ENCODE peak calls at places on chromosome 1, in ten cellular contexts. One of them, this sample, is unnamed.

GRCh38 chr1:17369466-17369865 is 2.5 kb upstream of the PADI6 start:
- DNase-seq in mucosa of descending colon: no peak
- DNase-seq in NCI-H1105 treated with DMSO at 0.1 percent for 48 hours: no peak
- DNase-seq in stimulated activated CD4-positive, alpha-beta T cell treated with anti-CD3 and anti-CD28 coated beads, Interleukin-1b, Interleukin-23, amount 100 ng/mL, for 1 hour: no peak
- DNase-seq in amniotic stem cell: peak
- DNase-seq in pancreas: no peak
- DNase-seq in activated naive CD8-positive, alpha-beta T cell treated with anti-CD3 and anti-CD28 coated beads, Interleukin-2, amount 50 U/mL, for 24 hours: no peak
- DNase-seq in DMS 273 treated with DMSO at 0.1 percent for 48 hours: no peak
- DNase-seq in activated CD4-positive, alpha-beta T cell treated with anti-CD3 and anti-CD28 coated beads, Interleukin-2, amount 10 ng/mL, durations not matched to agents 7 days and 5 days: no peak
- DNase-seq in WTC11: no peak
- DNase-seq in this sample: no peak

GRCh38 chr1:54798206-54798605 is 2.9 kb downstream of the TTC22 start:
- DNase-seq in mucosa of descending colon: peak
- DNase-seq in NCI-H1105 treated with DMSO at 0.1 percent for 48 hours: no peak
- DNase-seq in stimulated activated CD4-positive, alpha-beta T cell treated with anti-CD3 and anti-CD28 coated beads, Interleukin-1b, Interleukin-23, amount 100 ng/mL, for 1 hour: no peak
- DNase-seq in amniotic stem cell: no peak
- DNase-seq in pancreas: no peak
- DNase-seq in activated naive CD8-positive, alpha-beta T cell treated with anti-CD3 and anti-CD28 coated beads, Interleukin-2, amount 50 U/mL, for 24 hours: no peak
- DNase-seq in DMS 273 treated with DMSO at 0.1 percent for 48 hours: no peak
- DNase-seq in activated CD4-positive, alpha-beta T cell treated with anti-CD3 and anti-CD28 coated beads, Interleukin-2, amount 10 ng/mL, durations not matched to agents 7 days and 5 days: no peak
- DNase-seq in WTC11: no peak
- DNase-seq in this sample: no peak

GRCh38 chr1:182795563-182796228 is 6.1 kb downstream of the NPL start:
- DNase-seq in mucosa of descending colon: no peak
- DNase-seq in NCI-H1105 treated with DMSO at 0.1 percent for 48 hours: no peak
- DNase-seq in stimulated activated CD4-positive, alpha-beta T cell treated with anti-CD3 and anti-CD28 coated beads, Interleukin-1b, Interleukin-23, amount 100 ng/mL, for 1 hour: no peak
- DNase-seq in amniotic stem cell: no peak
- DNase-seq in pancreas: no peak
- DNase-seq in activated naive CD8-positive, alpha-beta T cell treated with anti-CD3 and anti-CD28 coated beads, Interleukin-2, amount 50 U/mL, for 24 hours: no peak
- DNase-seq in DMS 273 treated with DMSO at 0.1 percent for 48 hours: no peak
- DNase-seq in activated CD4-positive, alpha-beta T cell treated with anti-CD3 and anti-CD28 coated beads, Interleukin-2, amount 10 ng/mL, durations not matched to agents 7 days and 5 days: no peak
- DNase-seq in WTC11: no peak
- DNase-seq in this sample: no peak

GRCh38 chr1:9248341-9249262 is 14.0 kb downstream of the H6PD start:
- DNase-seq in mucosa of descending colon: no peak
- DNase-seq in NCI-H1105 treated with DMSO at 0.1 percent for 48 hours: no peak
- DNase-seq in stimulated activated CD4-positive, alpha-beta T cell treated with anti-CD3 and anti-CD28 coated beads, Interleukin-1b, Interleukin-23, amount 100 ng/mL, for 1 hour: no peak
- DNase-seq in amniotic stem cell: no peak
- DNase-seq in pancreas: peak
- DNase-seq in activated naive CD8-positive, alpha-beta T cell treated with anti-CD3 and anti-CD28 coated beads, Interleukin-2, amount 50 U/mL, for 24 hours: no peak
- DNase-seq in DMS 273 treated with DMSO at 0.1 percent for 48 hours: no peak
- DNase-seq in activated CD4-positive, alpha-beta T cell treated with anti-CD3 and anti-CD28 coated beads, Interleukin-2, amount 10 ng/mL, durations not matched to agents 7 days and 5 days: no peak
- DNase-seq in WTC11: no peak
- DNase-seq in this sample: no peak

GRCh38 chr1:206544562-206545257 is 37.4 kb downstream of the RASSF5 start:
- DNase-seq in mucosa of descending colon: peak
- DNase-seq in NCI-H1105 treated with DMSO at 0.1 percent for 48 hours: peak
- DNase-seq in stimulated activated CD4-positive, alpha-beta T cell treated with anti-CD3 and anti-CD28 coated beads, Interleukin-1b, Interleukin-23, amount 100 ng/mL, for 1 hour: peak
- DNase-seq in amniotic stem cell: no peak
- DNase-seq in pancreas: peak
- DNase-seq in activated naive CD8-positive, alpha-beta T cell treated with anti-CD3 and anti-CD28 coated beads, Interleukin-2, amount 50 U/mL, for 24 hours: peak
- DNase-seq in DMS 273 treated with DMSO at 0.1 percent for 48 hours: no peak
- DNase-seq in activated CD4-positive, alpha-beta T cell treated with anti-CD3 and anti-CD28 coated beads, Interleukin-2, amount 10 ng/mL, durations not matched to agents 7 days and 5 days: peak
- DNase-seq in WTC11: peak
- DNase-seq in this sample: peak

GRCh38 chr1:44031051-44031899 is at the start of gene SLC6A9:
- DNase-seq in mucosa of descending colon: peak
- DNase-seq in NCI-H1105 treated with DMSO at 0.1 percent for 48 hours: peak
- DNase-seq in stimulated activated CD4-positive, alpha-beta T cell treated with anti-CD3 and anti-CD28 coated beads, Interleukin-1b, Interleukin-23, amount 100 ng/mL, for 1 hour: no peak
- DNase-seq in amniotic stem cell: no peak
- DNase-seq in pancreas: no peak
- DNase-seq in activated naive CD8-positive, alpha-beta T cell treated with anti-CD3 and anti-CD28 coated beads, Interleukin-2, amount 50 U/mL, for 24 hours: peak
- DNase-seq in DMS 273 treated with DMSO at 0.1 percent for 48 hours: peak
- DNase-seq in activated CD4-positive, alpha-beta T cell treated with anti-CD3 and anti-CD28 coated beads, Interleukin-2, amount 10 ng/mL, durations not matched to agents 7 days and 5 days: peak
- DNase-seq in WTC11: peak
- DNase-seq in this sample: no peak

GRCh38 chr1:212485895-212486590 is 53.3 kb downstream of the NENF start:
- DNase-seq in mucosa of descending colon: peak
- DNase-seq in NCI-H1105 treated with DMSO at 0.1 percent for 48 hours: peak
- DNase-seq in stimulated activated CD4-positive, alpha-beta T cell treated with anti-CD3 and anti-CD28 coated beads, Interleukin-1b, Interleukin-23, amount 100 ng/mL, for 1 hour: no peak
- DNase-seq in amniotic stem cell: peak
- DNase-seq in pancreas: no peak
- DNase-seq in activated naive CD8-positive, alpha-beta T cell treated with anti-CD3 and anti-CD28 coated beads, Interleukin-2, amount 50 U/mL, for 24 hours: no peak
- DNase-seq in DMS 273 treated with DMSO at 0.1 percent for 48 hours: peak
- DNase-seq in activated CD4-positive, alpha-beta T cell treated with anti-CD3 and anti-CD28 coated beads, Interleukin-2, amount 10 ng/mL, durations not matched to agents 7 days and 5 days: no peak
- DNase-seq in WTC11: peak
- DNase-seq in this sample: peak

GRCh38 chr1:113147073-113147625 is 74.2 kb downstream of the LRIG2 start:
- DNase-seq in mucosa of descending colon: no peak
- DNase-seq in NCI-H1105 treated with DMSO at 0.1 percent for 48 hours: no peak
- DNase-seq in stimulated activated CD4-positive, alpha-beta T cell treated with anti-CD3 and anti-CD28 coated beads, Interleukin-1b, Interleukin-23, amount 100 ng/mL, for 1 hour: no peak
- DNase-seq in amniotic stem cell: no peak
- DNase-seq in pancreas: no peak
- DNase-seq in activated naive CD8-positive, alpha-beta T cell treated with anti-CD3 and anti-CD28 coated beads, Interleukin-2, amount 50 U/mL, for 24 hours: no peak
- DNase-seq in DMS 273 treated with DMSO at 0.1 percent for 48 hours: no peak
- DNase-seq in activated CD4-positive, alpha-beta T cell treated with anti-CD3 and anti-CD28 coated beads, Interleukin-2, amount 10 ng/mL, durations not matched to agents 7 days and 5 days: no peak
- DNase-seq in WTC11: no peak
- DNase-seq in this sample: no peak

GRCh38 chr1:202122639-202123335 is at the start of gene GPR37L1:
- DNase-seq in mucosa of descending colon: no peak
- DNase-seq in NCI-H1105 treated with DMSO at 0.1 percent for 48 hours: no peak
- DNase-seq in stimulated activated CD4-positive, alpha-beta T cell treated with anti-CD3 and anti-CD28 coated beads, Interleukin-1b, Interleukin-23, amount 100 ng/mL, for 1 hour: no peak
- DNase-seq in amniotic stem cell: no peak
- DNase-seq in pancreas: peak
- DNase-seq in activated naive CD8-positive, alpha-beta T cell treated with anti-CD3 and anti-CD28 coated beads, Interleukin-2, amount 50 U/mL, for 24 hours: no peak
- DNase-seq in DMS 273 treated with DMSO at 0.1 percent for 48 hours: no peak
- DNase-seq in activated CD4-positive, alpha-beta T cell treated with anti-CD3 and anti-CD28 coated beads, Interleukin-2, amount 10 ng/mL, durations not matched to agents 7 days and 5 days: no peak
- DNase-seq in WTC11: peak
- DNase-seq in this sample: peak

GRCh38 chr1:33050221-33051076 is 13.8 kb upstream of the AK2 start:
- DNase-seq in mucosa of descending colon: no peak
- DNase-seq in NCI-H1105 treated with DMSO at 0.1 percent for 48 hours: no peak
- DNase-seq in stimulated activated CD4-positive, alpha-beta T cell treated with anti-CD3 and anti-CD28 coated beads, Interleukin-1b, Interleukin-23, amount 100 ng/mL, for 1 hour: no peak
- DNase-seq in amniotic stem cell: peak
- DNase-seq in pancreas: no peak
- DNase-seq in activated naive CD8-positive, alpha-beta T cell treated with anti-CD3 and anti-CD28 coated beads, Interleukin-2, amount 50 U/mL, for 24 hours: no peak
- DNase-seq in DMS 273 treated with DMSO at 0.1 percent for 48 hours: no peak
- DNase-seq in activated CD4-positive, alpha-beta T cell treated with anti-CD3 and anti-CD28 coated beads, Interleukin-2, amount 10 ng/mL, durations not matched to agents 7 days and 5 days: no peak
- DNase-seq in WTC11: peak
- DNase-seq in this sample: no peak

GRCh38 chr1:115466433-115466832 is 128.4 kb upstream of the NGF start:
- DNase-seq in mucosa of descending colon: no peak
- DNase-seq in NCI-H1105 treated with DMSO at 0.1 percent for 48 hours: no peak
- DNase-seq in stimulated activated CD4-positive, alpha-beta T cell treated with anti-CD3 and anti-CD28 coated beads, Interleukin-1b, Interleukin-23, amount 100 ng/mL, for 1 hour: no peak
- DNase-seq in amniotic stem cell: no peak
- DNase-seq in pancreas: no peak
- DNase-seq in activated naive CD8-positive, alpha-beta T cell treated with anti-CD3 and anti-CD28 coated beads, Interleukin-2, amount 50 U/mL, for 24 hours: no peak
- DNase-seq in DMS 273 treated with DMSO at 0.1 percent for 48 hours: no peak
- DNase-seq in activated CD4-positive, alpha-beta T cell treated with anti-CD3 and anti-CD28 coated beads, Interleukin-2, amount 10 ng/mL, durations not matched to agents 7 days and 5 days: no peak
- DNase-seq in WTC11: peak
- DNase-seq in this sample: no peak

This sample was measured in NCI-H1092.